ENCODE peak calls at places on chromosome 17, in five cellular contexts. U, B, L, J and M are unnamed samples.

GRCh38 chr17:71759422-71760060 is 361.3 kb upstream of the SOX9 start:
- DNase-seq in U (no peak), B (no peak), L (no peak), J (no peak), M (no peak)

GRCh38 chr17:79114455-79115301 is 40.1 kb downstream of the ENGASE start:
- DNase-seq in U (no peak), B (peak; percentile 66), L (peak; percentile 83), J (no peak), M (no peak)

GRCh38 chr17:43832168-43832975 is 574 bp downstream of the MPP3 start:
- DNase-seq in U (peak; percentile 45), B (peak; percentile 76), L (peak; percentile 79), J (peak; percentile 70), M (peak; percentile 85)

GRCh38 chr17:76993636-76994035 is 125.4 kb downstream of the MGAT5B start:
- DNase-seq in U (no peak), B (no peak), L (no peak), J (no peak), M (no peak)

GRCh38 chr17:72233981-72234380 is 113.2 kb downstream of the SOX9 start:
- DNase-seq in U (no peak), B (no peak), L (no peak), J (no peak), M (no peak)

GRCh38 chr17:16915752-16916556 is 56.0 kb downstream of the TNFRSF13B start:
- DNase-seq in U (no peak), B (peak; percentile 58), L (no peak), J (no peak), M (peak; percentile 50)

GRCh38 chr17:55285340-55286301 is 20.9 kb downstream of the HLF start:
- DNase-seq in U (no peak), B (no peak), L (peak; percentile 100), J (peak; percentile 74), M (no peak)

GRCh38 chr17:4796550-4796915 is 569 bp downstream of the PSMB6 start:
- DNase-seq in U (no peak), B (no peak), L (no peak), J (no peak), M (peak; percentile 54)

GRCh38 chr17:16122697-16123434 is 92.5 kb downstream of the NCOR1 start:
- DNase-seq in U (peak; percentile 26), B (no peak), L (no peak), J (no peak), M (peak; percentile 61)

GRCh38 chr17:71224824-71225575 is 895.8 kb upstream of the SOX9 start:
- DNase-seq in U (no peak), B (peak; percentile 6), L (no peak), J (no peak), M (no peak)

GRCh38 chr17:81991684-81992513 is 14.5 kb downstream of the ASPSCR1 start:
- DNase-seq in U (no peak), B (peak; percentile 5), L (peak; percentile 87), J (peak; percentile 92), M (peak; percentile 58)

GRCh38 chr17:902463-902862 is 77.1 kb downstream of the NXN start:
- DNase-seq in U (no peak), B (no peak), L (no peak), J (no peak), M (no peak)

GRCh38 chr17:61047517-61047916 is 352.1 kb upstream of the TBX2 start:
- DNase-seq in U (no peak), B (no peak), L (no peak), J (no peak), M (no peak)

GRCh38 chr17:30344283-30345088 is 10.6 kb upstream of the TMIGD1 start:
- DNase-seq in U (no peak), B (peak; percentile 65), L (no peak), J (peak; percentile 83), M (no peak)

GRCh38 chr17:4516740-4517139 is 18.1 kb downstream of the SPNS2 start:
- DNase-seq in U (no peak), B (no peak), L (no peak), J (no peak), M (no peak)

GRCh38 chr17:68807998-68808772 is 147.0 kb downstream of the ABCA8 start:
- DNase-seq in U (no peak), B (no peak), L (no peak), J (no peak), M (no peak)

GRCh38 chr17:77481476-77482374 is 341.0 kb downstream of the SEC14L1 start:
- DNase-seq in U (no peak), B (no peak), L (no peak), J (no peak), M (no peak)

GRCh38 chr17:48751172-48751571 is 22.6 kb upstream of the HOXB13 start:
- DNase-seq in U (no peak), B (no peak), L (no peak), J (no peak), M (no peak)